ENCODE peak calls at places on chromosomes 3 and 15, in five cellular contexts. One of them, this sample, is unnamed. For H3K4me1, the result is how much of the 10 kb centered on the place peaks cover.

GRCh38 chr3:185825639-185826481 is 1.0 kb upstream of the IGF2BP2 start:
- DNase-seq in kidney: peak
- DNase-seq in left ventricle myocardium inferior: peak
- DNase-seq in endothelial cell of umbilical vein: peak
- DNase-seq in hepatocyte: peak
- DNase-seq in this sample: peak

GRCh38 chr3:184756151-184756681 is 44.4 kb upstream of the MAGEF1 start:
- DNase-seq in hepatocyte: no peak
- DNase-seq in endothelial cell of umbilical vein: no peak
- DNase-seq in left ventricle myocardium inferior: no peak
- DNase-seq in kidney: peak
- DNase-seq in this sample: no peak

GRCh38 chr3:194689493-194689901 is 3.8 kb downstream of the FAM43A start:
- DNase-seq in endothelial cell of umbilical vein: peak
- DNase-seq in hepatocyte: peak
- DNase-seq in left ventricle myocardium inferior: peak
- DNase-seq in kidney: no peak
- DNase-seq in this sample: no peak

GRCh38 chr15:100457201-100457600 is 71.5 kb downstream of the CERS3 start:
- DNase-seq in endothelial cell of umbilical vein: no peak
- DNase-seq in left ventricle myocardium inferior: no peak
- DNase-seq in hepatocyte: no peak
- DNase-seq in kidney: no peak
- DNase-seq in this sample: no peak

GRCh38 chr3:161148832-161149475 is 43.8 kb upstream of the B3GALNT1 start:
- DNase-seq in endothelial cell of umbilical vein: no peak
- DNase-seq in left ventricle myocardium inferior: no peak
- DNase-seq in kidney: no peak
- DNase-seq in hepatocyte: no peak
- DNase-seq in this sample: no peak

GRCh38 chr3:49930922-49931321 is 1.3 kb upstream of the MON1A start:
- DNase-seq in endothelial cell of umbilical vein: no peak
- DNase-seq in left ventricle myocardium inferior: no peak
- DNase-seq in hepatocyte: peak
- DNase-seq in kidney: peak
- DNase-seq in this sample: peak

GRCh38 chr15:89041507-89041906 is 46.7 kb upstream of the ABHD2 start:
- DNase-seq in left ventricle myocardium inferior: no peak
- DNase-seq in hepatocyte: no peak
- DNase-seq in kidney: no peak
- DNase-seq in endothelial cell of umbilical vein: no peak
- DNase-seq in this sample: no peak

GRCh38 chr15:79970921-79971434 is at the start of gene BCL2A1:
- DNase-seq in endothelial cell of umbilical vein: peak
- DNase-seq in hepatocyte: peak
- DNase-seq in left ventricle myocardium inferior: no peak
- DNase-seq in kidney: no peak
- DNase-seq in this sample: no peak

GRCh38 chr3:196948442-196949365 is 6.4 kb upstream of the NCBP2 start:
- DNase-seq in endothelial cell of umbilical vein: no peak
- DNase-seq in hepatocyte: no peak
- DNase-seq in left ventricle myocardium inferior: no peak
- DNase-seq in kidney: no peak
- DNase-seq in this sample: peak

GRCh38 chr3:137767146-137768020 is 3.3 kb downstream of the SOX14 start:
- DNase-seq in kidney: peak
- DNase-seq in left ventricle myocardium inferior: no peak
- DNase-seq in endothelial cell of umbilical vein: no peak
- DNase-seq in hepatocyte: no peak
- DNase-seq in this sample: no peak

GRCh38 chr15:40064231-40064894 is 25.4 kb upstream of the SRP14 start:
- DNase-seq in endothelial cell of umbilical vein: peak
- DNase-seq in hepatocyte: no peak
- DNase-seq in left ventricle myocardium inferior: no peak
- DNase-seq in kidney: no peak
- DNase-seq in this sample: no peak

GRCh38 chr3:9747267-9747666 is 2.5 kb upstream of the OGG1 start:
- DNase-seq in left ventricle myocardium inferior: no peak
- DNase-seq in endothelial cell of umbilical vein: peak
- DNase-seq in hepatocyte: no peak
- DNase-seq in kidney: no peak
- DNase-seq in this sample: no peak

GRCh38 chr15:60957111-60957510 is 272.0 kb downstream of the RORA start:
- DNase-seq in left ventricle myocardium inferior: no peak
- DNase-seq in hepatocyte: no peak
- DNase-seq in endothelial cell of umbilical vein: no peak
- DNase-seq in kidney: no peak
- DNase-seq in this sample: no peak

GRCh38 chr3:187836848-187837770 is 91.8 kb upstream of the BCL6 start:
- DNase-seq in kidney: no peak
- DNase-seq in endothelial cell of umbilical vein: no peak
- DNase-seq in left ventricle myocardium inferior: no peak
- DNase-seq in hepatocyte: no peak
- DNase-seq in this sample: no peak

GRCh38 chr3:140553591-140553990 is 124.3 kb upstream of the TRIM42 start:
- DNase-seq in kidney: no peak
- DNase-seq in hepatocyte: no peak
- DNase-seq in left ventricle myocardium inferior: no peak
- DNase-seq in endothelial cell of umbilical vein: no peak
- DNase-seq in this sample: no peak

GRCh38 chr3:140552403-140552802 is 125.5 kb upstream of the TRIM42 start:
- DNase-seq in kidney: no peak
- DNase-seq in left ventricle myocardium inferior: no peak
- DNase-seq in endothelial cell of umbilical vein: no peak
- DNase-seq in hepatocyte: no peak
- DNase-seq in this sample: no peak

GRCh38 chr3:140555666-140556065 is 122.2 kb upstream of the TRIM42 start:
- DNase-seq in endothelial cell of umbilical vein: no peak
- DNase-seq in kidney: no peak
- DNase-seq in hepatocyte: no peak
- DNase-seq in left ventricle myocardium inferior: no peak
- DNase-seq in this sample: no peak

GRCh38 chr3:140552898-140553297 is 125.0 kb upstream of the TRIM42 start:
- DNase-seq in hepatocyte: no peak
- DNase-seq in left ventricle myocardium inferior: no peak
- DNase-seq in endothelial cell of umbilical vein: no peak
- DNase-seq in kidney: no peak
- DNase-seq in this sample: no peak

DNA sequence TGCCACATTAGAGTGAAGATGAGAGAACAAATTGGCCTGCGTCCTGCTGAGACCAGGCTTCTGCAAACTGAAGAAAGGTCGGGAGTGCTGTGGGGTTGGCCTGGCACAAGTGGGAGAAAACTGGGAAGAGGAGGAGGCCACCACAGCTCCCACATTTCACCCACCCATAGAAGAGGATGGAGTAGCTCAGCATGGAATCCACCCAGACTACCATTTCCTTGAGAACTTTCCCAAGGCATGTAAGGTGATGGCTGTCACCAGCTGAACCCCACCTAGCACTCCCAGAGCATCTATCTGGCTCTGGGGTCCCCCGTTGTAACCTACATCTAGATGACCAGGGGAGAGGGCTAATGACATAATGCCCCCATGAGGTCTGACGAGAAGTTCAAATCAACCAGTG is 120.4 kb upstream of the TRIM42 start:
- DNase-seq in kidney: no peak
- DNase-seq in hepatocyte: no peak
- DNase-seq in left ventricle myocardium inferior: no peak
- DNase-seq in endothelial cell of umbilical vein: no peak
- DNase-seq in this sample: no peak
- H3K4me3 ChIP-seq in kidney: no peak
- H3K4me3 ChIP-seq in hepatocyte: no peak
- H3K4me3 ChIP-seq in left ventricle myocardium inferior: no peak
- H3K4me3 ChIP-seq in endothelial cell of umbilical vein: no peak
- H3K4me3 ChIP-seq in this sample: no peak

GRCh38 chr15:67187351-67187854 is 67.1 kb downstream of the AAGAB start:
- DNase-seq in hepatocyte: no peak
- DNase-seq in kidney: no peak
- DNase-seq in left ventricle myocardium inferior: no peak
- DNase-seq in endothelial cell of umbilical vein: no peak
- DNase-seq in this sample: no peak

GRCh38 chr15:67186226-67186649 is 68.2 kb downstream of the AAGAB start:
- DNase-seq in kidney: no peak
- DNase-seq in hepatocyte: no peak
- DNase-seq in endothelial cell of umbilical vein: no peak
- DNase-seq in left ventricle myocardium inferior: peak
- DNase-seq in this sample: no peak

GRCh38 chr15:67185051-67185450 is 69.4 kb downstream of the AAGAB start:
- DNase-seq in hepatocyte: no peak
- DNase-seq in kidney: no peak
- DNase-seq in endothelial cell of umbilical vein: no peak
- DNase-seq in left ventricle myocardium inferior: no peak
- DNase-seq in this sample: no peak

GRCh38 chr15:67185621-67186225 is 68.7 kb downstream of the AAGAB start:
- DNase-seq in kidney: no peak
- DNase-seq in left ventricle myocardium inferior: no peak
- DNase-seq in endothelial cell of umbilical vein: no peak
- DNase-seq in hepatocyte: no peak
- DNase-seq in this sample: no peak

DNA sequence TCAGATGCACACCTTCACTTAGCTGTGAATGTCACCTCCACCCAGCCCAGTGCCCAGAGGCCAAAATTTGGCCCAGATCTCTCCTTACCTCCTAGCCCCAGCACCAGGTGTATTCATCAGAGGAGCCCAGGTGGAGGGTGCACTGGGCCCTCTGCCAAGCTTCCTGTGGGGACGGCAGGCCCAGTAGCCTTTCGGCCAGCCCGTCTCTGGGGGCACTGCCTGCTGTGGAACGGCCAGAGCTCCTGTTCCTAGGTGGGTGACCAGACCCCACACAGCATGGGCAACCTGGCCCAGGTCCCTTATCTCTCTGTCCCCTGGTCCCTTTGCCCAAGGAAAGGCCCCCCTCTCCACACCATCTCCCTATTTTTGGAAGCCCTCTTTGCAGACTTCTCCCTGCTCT is 67.8 kb downstream of the AAGAB start:
- DNase-seq in kidney: no peak
- DNase-seq in left ventricle myocardium inferior: no peak
- DNase-seq in endothelial cell of umbilical vein: no peak
- DNase-seq in hepatocyte: no peak
- DNase-seq in this sample: no peak
- H3K4me1 ChIP-seq in kidney: under half
- H3K4me1 ChIP-seq in left ventricle myocardium inferior: half or more
- H3K4me1 ChIP-seq in endothelial cell of umbilical vein: under half
- H3K4me1 ChIP-seq in hepatocyte: under half
- H3K4me1 ChIP-seq in this sample: under half

DNA sequence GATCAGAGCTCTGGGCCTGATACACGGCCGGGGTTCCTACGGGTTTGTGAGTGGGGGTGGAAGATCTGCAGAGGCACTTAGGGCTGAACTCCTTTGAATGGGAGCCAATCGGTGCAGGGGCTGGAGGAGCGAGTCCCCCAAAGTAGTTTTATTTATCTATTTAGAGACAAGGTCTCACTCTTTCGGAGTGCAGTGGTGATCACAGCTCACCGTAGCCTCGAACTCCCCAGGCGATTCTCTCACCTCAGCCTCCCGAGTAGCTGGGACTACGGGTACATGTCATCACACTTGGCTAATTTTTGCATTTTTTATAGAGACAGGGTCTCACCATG is 1.6 kb upstream of the CELSR3 start:
- DNase-seq in kidney: no peak
- DNase-seq in hepatocyte: no peak
- DNase-seq in endothelial cell of umbilical vein: no peak
- DNase-seq in left ventricle myocardium inferior: no peak
- DNase-seq in this sample: no peak
- TF ChIP-seq CTCF in kidney: no peak
- TF ChIP-seq CTCF in hepatocyte: no peak
- TF ChIP-seq CTCF in endothelial cell of umbilical vein: no peak
- TF ChIP-seq CTCF in left ventricle myocardium inferior: peak
- TF ChIP-seq CTCF in this sample: no peak

DNA sequence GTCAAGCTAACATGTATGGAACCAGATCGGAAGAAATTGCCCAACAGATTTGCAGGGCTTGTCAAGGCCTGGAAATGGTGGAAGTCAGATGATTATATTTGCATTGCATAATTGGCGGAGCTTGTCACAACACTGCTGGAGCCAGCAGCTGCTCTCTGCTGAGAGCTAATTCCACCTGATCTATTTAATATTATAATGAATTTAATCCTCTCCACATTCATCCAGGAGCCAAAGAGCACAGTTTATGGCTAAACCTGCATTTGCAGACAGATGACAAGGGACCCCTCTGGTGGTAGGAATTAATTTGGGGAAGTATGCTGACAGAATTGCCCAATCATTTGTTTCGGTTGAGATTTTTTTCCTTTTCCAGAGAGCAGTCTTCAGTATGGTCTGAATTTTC is 730.2 kb downstream of the TUSC7 start:
- DNase-seq in hepatocyte: no peak
- DNase-seq in left ventricle myocardium inferior: no peak
- DNase-seq in endothelial cell of umbilical vein: no peak
- DNase-seq in kidney: no peak
- DNase-seq in this sample: peak
- H3K4me3 ChIP-seq in hepatocyte: no peak
- H3K4me3 ChIP-seq in left ventricle myocardium inferior: no peak
- H3K4me3 ChIP-seq in endothelial cell of umbilical vein: no peak
- H3K4me3 ChIP-seq in kidney: no peak
- H3K4me3 ChIP-seq in this sample: no peak

GRCh38 chr15:73598540-73599195 is 34.5 kb downstream of the NPTN start:
- DNase-seq in hepatocyte: no peak
- DNase-seq in endothelial cell of umbilical vein: no peak
- DNase-seq in left ventricle myocardium inferior: no peak
- DNase-seq in kidney: no peak
- DNase-seq in this sample: no peak

GRCh38 chr15:73594109-73594508 is 39.1 kb downstream of the NPTN start:
- DNase-seq in kidney: no peak
- DNase-seq in endothelial cell of umbilical vein: no peak
- DNase-seq in hepatocyte: no peak
- DNase-seq in left ventricle myocardium inferior: no peak
- DNase-seq in this sample: no peak

GRCh38 chr15:73597036-73597638 is 36.1 kb downstream of the NPTN start:
- DNase-seq in endothelial cell of umbilical vein: no peak
- DNase-seq in hepatocyte: no peak
- DNase-seq in kidney: no peak
- DNase-seq in left ventricle myocardium inferior: no peak
- DNase-seq in this sample: no peak

GRCh38 chr15:73593278-73594074 is 39.7 kb downstream of the NPTN start:
- DNase-seq in kidney: no peak
- DNase-seq in hepatocyte: peak
- DNase-seq in endothelial cell of umbilical vein: peak
- DNase-seq in left ventricle myocardium inferior: no peak
- DNase-seq in this sample: no peak

DNA sequence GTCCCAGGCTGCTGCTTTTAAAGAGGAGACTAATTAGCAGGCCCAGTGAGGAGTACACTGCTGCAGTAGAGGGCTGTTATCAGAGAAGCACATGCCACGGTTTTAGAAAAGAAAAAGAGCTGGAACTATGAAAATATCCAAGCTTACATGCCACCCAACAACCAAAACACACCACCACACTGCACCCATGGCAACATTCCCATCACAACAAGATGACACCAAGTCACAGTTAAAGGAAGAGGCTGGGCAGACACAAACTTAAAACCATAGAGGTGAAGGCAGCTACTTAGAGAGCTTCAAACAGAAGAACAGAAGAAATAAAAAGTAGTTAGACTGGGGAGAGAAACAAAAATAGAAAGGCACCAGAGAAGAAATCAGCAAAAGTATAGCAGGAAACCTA is 37.0 kb downstream of the NPTN start:
- DNase-seq in endothelial cell of umbilical vein: no peak
- DNase-seq in kidney: no peak
- DNase-seq in left ventricle myocardium inferior: no peak
- DNase-seq in hepatocyte: no peak
- DNase-seq in this sample: no peak
- H3K4me1 ChIP-seq in endothelial cell of umbilical vein: under half
- H3K4me1 ChIP-seq in kidney: under half
- H3K4me1 ChIP-seq in left ventricle myocardium inferior: half or more
- H3K4me1 ChIP-seq in hepatocyte: under half
- H3K4me1 ChIP-seq in this sample: under half